ENCODE peak calls at places on chromosomes 16 and 17, in nine cellular contexts. X is tibial artery; Q is activated CD4-positive, alpha-beta T cell treated with anti-CD3 and anti-CD28 coated beads, Interleukin-2, amount 10 ng/mL, durations not matched to agents 7 days and 5 days; S is psoas muscle; A is central memory CD4-positive, alpha-beta T cell; D is NAMALWA; J is GM12864; O is activated T-cell treated with anti-CD3 and anti-CD28 coated beads for 1 hour; H is EH. W is an unnamed sample.

GRCh38 chr16:88466949-88467348 is 13.9 kb downstream of the ZFPM1 start:
- DNase-seq in X (no peak), S (no peak), A (no peak), O (no peak), J (no peak), H (no peak), D (no peak), Q (no peak), W (no peak)

GRCh38 chr17:68352041-68352440 is 60.7 kb downstream of the ARSG start:
- DNase-seq in J (no peak), Q (no peak), A (no peak), O (no peak), X (no peak), D (no peak), S (no peak), H (peak), W (no peak)

GRCh38 chr17:43536236-43537088 is 9.7 kb downstream of the ETV4 start:
- DNase-seq in D (no peak), Q (no peak), O (no peak), J (no peak), H (peak), S (no peak), A (no peak), X (no peak), W (no peak)

GRCh38 chr16:67248401-67249177 is at the start of gene SLC9A5:
- DNase-seq in H (peak), Q (peak), J (no peak), D (peak), O (no peak), A (no peak), X (peak), S (peak), W (peak)

GRCh38 chr17:34542700-34543336 is 36.6 kb upstream of the TMEM132E start:
- DNase-seq in J (peak), H (peak), A (peak), D (peak), O (peak), Q (peak), S (peak), X (no peak), W (no peak)

GRCh38 chr17:14336418-14336817 is 35.5 kb downstream of the HS3ST3B1 start:
- DNase-seq in A (no peak), H (no peak), S (no peak), O (no peak), X (no peak), D (no peak), Q (no peak), J (no peak), W (no peak)

GRCh38 chr17:64037180-64037579 is 16.7 kb upstream of the ICAM2 start:
- DNase-seq in X (no peak), Q (no peak), A (no peak), D (no peak), H (no peak), J (no peak), S (no peak), O (no peak), W (no peak)

GRCh38 chr16:27179500-27180072 is 23.7 kb upstream of the KDM8 start:
- DNase-seq in X (peak), A (peak), J (peak), Q (peak), O (peak), D (peak), H (peak), S (peak), W (peak)

GRCh38 chr16:31441956-31442355 is 633 bp downstream of the ZNF843 start:
- DNase-seq in H (no peak), A (no peak), O (no peak), Q (no peak), S (no peak), X (no peak), J (no peak), D (no peak), W (no peak)

GRCh38 chr17:51765558-51766145 is 392.9 kb downstream of the CA10 start:
- DNase-seq in J (no peak), A (no peak), H (no peak), Q (no peak), S (no peak), X (no peak), D (no peak), O (no peak), W (no peak)

GRCh38 chr17:35010093-35010492 is 29.8 kb downstream of the LIG3 start:
- DNase-seq in H (peak), O (no peak), S (no peak), Q (no peak), J (no peak), A (no peak), D (no peak), X (no peak), W (no peak)

GRCh38 chr16:84268231-84268630 is 26.4 kb upstream of the WFDC1 start:
- DNase-seq in H (no peak), S (no peak), Q (no peak), O (no peak), X (no peak), D (no peak), J (no peak), A (no peak), W (no peak)

GRCh38 chr16:88441460-88441859 is 11.6 kb upstream of the ZFPM1 start:
- DNase-seq in J (no peak), X (no peak), O (no peak), S (no peak), D (no peak), A (no peak), Q (no peak), H (no peak), W (no peak)

GRCh38 chr17:82228278-82228841 is 482 bp upstream of the SLC16A3 start:
- DNase-seq in Q (peak), O (peak), X (no peak), S (peak), D (peak), H (peak), A (peak), J (peak), W (peak)

GRCh38 chr16:50152386-50152806 is 710 bp upstream of the TENT4B start:
- DNase-seq in A (peak), S (no peak), H (peak), D (peak), Q (peak), J (peak), X (no peak), O (peak), W (peak)

GRCh38 chr16:3662601-3663000 is 8.1 kb downstream of the DNASE1 start:
- DNase-seq in H (no peak), O (no peak), J (no peak), A (no peak), D (no peak), Q (no peak), S (no peak), X (no peak), W (peak)

GRCh38 chr17:20206068-20206467 is 196.9 kb downstream of the SPECC1 start:
- DNase-seq in D (no peak), A (no peak), H (peak), S (no peak), X (no peak), O (peak), J (no peak), Q (no peak), W (no peak)